ENCODE peak calls at places on chromosomes 16 and 17, in eight cellular contexts. C is lower lobe of right lung, Y is lower leg skin, Q is NCI-H524, W is T-helper 2 cell, O is NCI-H1930, T is NCI-H69, K is cardiac fibroblast. M is an unnamed sample.

GRCh38 chr17:15465045-15465701 is 2.2 kb downstream of the CDRT4 start:
- DNase-seq in C (no peak), Y (no peak), Q (no peak), W (no peak), O (no peak), T (no peak), K (no peak), M (no peak)

GRCh38 chr17:56497132-56497531 is 96.4 kb upstream of the NOG start:
- DNase-seq in C (no peak), Y (no peak), Q (no peak), W (no peak), O (no peak), T (no peak), K (no peak), M (no peak)

GRCh38 chr16:81445926-81446317 is 1.3 kb downstream of the CMIP start:
- DNase-seq in C (no peak), Y (no peak), Q (no peak), W (no peak), O (no peak), T (peak), K (no peak), M (peak)

GRCh38 chr16:74577882-74578366 is 29.0 kb downstream of the GLG1 start:
- DNase-seq in C (no peak), Y (no peak), Q (no peak), W (no peak), O (no peak), T (peak), K (peak), M (no peak)

GRCh38 chr17:27657620-27658019 is 26.6 kb downstream of the LGALS9 start:
- DNase-seq in C (no peak), Y (no peak), Q (no peak), W (no peak), O (no peak), T (no peak), K (peak), M (no peak)

GRCh38 chr17:69592692-69593350 is 178.3 kb downstream of the MAP2K6 start:
- DNase-seq in C (no peak), Y (no peak), Q (no peak), W (no peak), O (no peak), T (no peak), K (no peak), M (no peak)

GRCh38 chr16:64412578-64413280 is 709.1 kb downstream of the CDH11 start:
- DNase-seq in C (no peak), Y (peak), Q (no peak), W (no peak), O (no peak), T (no peak), K (no peak), M (no peak)

GRCh38 chr17:65243838-65244237 is 106.7 kb downstream of the RGS9 start:
- DNase-seq in C (no peak), Y (peak), Q (peak), W (no peak), O (no peak), T (peak), K (peak), M (peak)

GRCh38 chr16:88466175-88466862 is 13.2 kb downstream of the ZFPM1 start:
- DNase-seq in C (no peak), Y (no peak), Q (no peak), W (no peak), O (no peak), T (peak), K (no peak), M (no peak)

GRCh38 chr17:12637015-12637414 is 28.7 kb upstream of the MYOCD start:
- DNase-seq in C (no peak), Y (no peak), Q (no peak), W (no peak), O (no peak), T (no peak), K (peak), M (no peak)

GRCh38 chr17:57911834-57912673 is 43.2 kb downstream of the CUEDC1 start:
- DNase-seq in C (peak), Y (peak), Q (peak), W (no peak), O (peak), T (peak), K (peak), M (peak)

GRCh38 chr17:882827-883585 is 96.6 kb downstream of the NXN start:
- DNase-seq in C (no peak), Y (peak), Q (no peak), W (no peak), O (no peak), T (peak), K (peak), M (no peak)

GRCh38 chr16:69187891-69188451 is 1.0 kb downstream of the SNTB2 start:
- DNase-seq in C (peak), Y (peak), Q (peak), W (peak), O (peak), T (peak), K (peak), M (no peak)

GRCh38 chr16:66459878-66460277 is 32.8 kb downstream of the BEAN1 start:
- DNase-seq in C (no peak), Y (no peak), Q (no peak), W (no peak), O (no peak), T (no peak), K (no peak), M (no peak)

GRCh38 chr16:53372942-53373871 is 61.1 kb upstream of the RBL2 start:
- DNase-seq in C (peak), Y (peak), Q (no peak), W (peak), O (no peak), T (no peak), K (no peak), M (no peak)